ENCODE peak calls at places on chromosome 4, in seven cellular contexts. Y, K, S, J, I, P and C are unnamed samples.
A peak's percentile ranks its signal among the peaks of the same experiment; 100 is the strongest.

GRCh38 chr4:8353912-8354453 is 84.4 kb downstream of the HTRA3 start:
- DNase-seq in Y (no peak), K (no peak), S (no peak), J (no peak), I (no peak), P (no peak), C (peak; percentile 74)

GRCh38 chr4:186588503-186588902 is 33.1 kb upstream of the MTNR1A start:
- DNase-seq in Y (no peak), K (no peak), S (no peak), J (no peak), I (no peak), P (no peak), C (no peak)

GRCh38 chr4:113961322-113961698 is 18.1 kb downstream of the ARSJ start:
- DNase-seq in Y (no peak), K (no peak), S (no peak), J (no peak), I (no peak), P (peak; percentile 73), C (no peak)

GRCh38 chr4:188246488-188246887 is 107.2 kb downstream of the TRIML1 start:
- DNase-seq in Y (no peak), K (peak; percentile 7), S (no peak), J (no peak), I (no peak), P (no peak), C (no peak)

GRCh38 chr4:141871086-141871485 is 234.7 kb downstream of the IL15 start:
- DNase-seq in Y (no peak), K (no peak), S (no peak), J (no peak), I (no peak), P (no peak), C (peak; percentile 42)

GRCh38 chr4:6134612-6135220 is 65.6 kb downstream of the JAKMIP1 start:
- DNase-seq in Y (peak; percentile 50), K (peak; percentile 24), S (peak; percentile 73), J (no peak), I (no peak), P (no peak), C (peak; percentile 49)

GRCh38 chr4:73599182-73599581 is 21.1 kb downstream of the RASSF6 start:
- DNase-seq in Y (no peak), K (peak; percentile 56), S (no peak), J (peak; percentile 28), I (no peak), P (no peak), C (peak; percentile 82)

GRCh38 chr4:114563536-114564315 is 34.9 kb upstream of the UGT8 start:
- DNase-seq in Y (no peak), K (no peak), S (no peak), J (no peak), I (no peak), P (no peak), C (peak; percentile 79)

GRCh38 chr4:118883861-118884260 is 4.8 kb upstream of the SYNPO2 start:
- DNase-seq in Y (no peak), K (peak; percentile 2), S (no peak), J (no peak), I (no peak), P (no peak), C (no peak)

GRCh38 chr4:115969756-115970155 is 856.3 kb upstream of the NDST4 start:
- DNase-seq in Y (no peak), K (no peak), S (no peak), J (no peak), I (no peak), P (no peak), C (peak; percentile 18)

GRCh38 chr4:150149381-150149780 is 71.1 kb downstream of the DCLK2 start:
- DNase-seq in Y (no peak), K (no peak), S (no peak), J (no peak), I (no peak), P (peak; percentile 78), C (no peak)

GRCh38 chr4:41957634-41958033 is 22.4 kb downstream of the TMEM33 start:
- DNase-seq in Y (no peak), K (peak; percentile 53), S (peak; percentile 42), J (no peak), I (no peak), P (no peak), C (peak; percentile 28)

GRCh38 chr4:177281544-177281943 is 28.1 kb upstream of the NEIL3 start:
- DNase-seq in Y (no peak), K (no peak), S (no peak), J (no peak), I (no peak), P (no peak), C (no peak)

GRCh38 chr4:184893836-184894571 is 68.2 kb upstream of the ACSL1 start:
- DNase-seq in Y (no peak), K (no peak), S (no peak), J (no peak), I (no peak), P (no peak), C (no peak)

GRCh38 chr4:48388504-48389154 is 47.3 kb downstream of the SLAIN2 start:
- DNase-seq in Y (no peak), K (no peak), S (no peak), J (no peak), I (no peak), P (no peak), C (no peak)

GRCh38 chr4:53917719-53918118 is 146.7 kb downstream of the CHIC2 start:
- DNase-seq in Y (no peak), K (no peak), S (no peak), J (no peak), I (no peak), P (no peak), C (peak; percentile 42)

GRCh38 chr4:73341454-73341853 is 62.6 kb upstream of the ALB start:
- DNase-seq in Y (no peak), K (peak; percentile 76), S (peak; percentile 25), J (no peak), I (peak; percentile 19), P (peak; percentile 36), C (peak; percentile 53)

GRCh38 chr4:26139310-26139924 is 181.4 kb upstream of the RBPJ start:
- DNase-seq in Y (no peak), K (no peak), S (no peak), J (no peak), I (no peak), P (no peak), C (no peak)

GRCh38 chr4:141415651-141416050 is 195.0 kb downstream of the ZNF330 start:
- DNase-seq in Y (no peak), K (no peak), S (no peak), J (no peak), I (no peak), P (no peak), C (no peak)